ENCODE peak calls at places on chromosome 13, in five cellular contexts. U is colonic mucosa, X is fibroblast of lung, V is uterus, Y is adrenal gland. M is an unnamed sample.

GRCh38 chr13:96780105-96780504 is 214.2 kb downstream of the OXGR1 start:
- DNase-seq in V (no peak), U (no peak), Y (no peak), X (no peak), M (no peak)

GRCh38 chr13:38582133-38582532 is 104.7 kb upstream of the FREM2 start:
- DNase-seq in V (no peak), X (peak; percentile 44), U (peak; percentile 21), Y (no peak), M (no peak)

GRCh38 chr13:106133025-106133424 is 402.4 kb downstream of the EFNB2 start:
- DNase-seq in Y (no peak), U (no peak), X (peak; percentile 75), V (no peak), M (no peak)

GRCh38 chr13:97243915-97244820 is 22.0 kb downstream of the MBNL2 start:
- DNase-seq in X (no peak), Y (no peak), V (no peak), U (no peak), M (no peak)

GRCh38 chr13:43489168-43489730 is 297.5 kb downstream of the ENOX1 start:
- DNase-seq in V (peak; percentile 46), Y (no peak), U (peak; percentile 18), X (peak; percentile 60), M (no peak)

GRCh38 chr13:84776578-84776977 is 894.3 kb upstream of the SLITRK1 start:
- DNase-seq in U (no peak), Y (no peak), V (no peak), X (no peak), M (no peak)

GRCh38 chr13:95805921-95806320 is 129.0 kb downstream of the DNAJC3 start:
- DNase-seq in V (no peak), Y (no peak), U (no peak), X (no peak), M (no peak)

GRCh38 chr13:91347212-91347995 is at the start of gene MIR17HG:
- DNase-seq in X (peak; percentile 86), U (peak; percentile 94), Y (peak; percentile 90), V (peak; percentile 85), M (peak; percentile 84)

GRCh38 chr13:59750860-59751259 is 412.9 kb downstream of the DIAPH3 start:
- DNase-seq in U (no peak), V (no peak), Y (no peak), X (peak; percentile 76), M (no peak)

GRCh38 chr13:51425410-51426042 is 27.3 kb downstream of the INTS6 start:
- DNase-seq in X (peak; percentile 65), U (no peak), Y (no peak), V (no peak), M (no peak)

GRCh38 chr13:51432576-51432975 is 20.3 kb downstream of the INTS6 start:
- DNase-seq in V (no peak), Y (no peak), U (no peak), X (no peak), M (no peak)

GRCh38 chr13:51423766-51424165 is 29.1 kb downstream of the INTS6 start:
- DNase-seq in X (no peak), U (no peak), Y (no peak), V (no peak), M (no peak)

GRCh38 chr13:51422484-51422883 is 30.4 kb downstream of the INTS6 start:
- DNase-seq in V (no peak), U (no peak), Y (no peak), X (no peak), M (no peak)

DNA sequence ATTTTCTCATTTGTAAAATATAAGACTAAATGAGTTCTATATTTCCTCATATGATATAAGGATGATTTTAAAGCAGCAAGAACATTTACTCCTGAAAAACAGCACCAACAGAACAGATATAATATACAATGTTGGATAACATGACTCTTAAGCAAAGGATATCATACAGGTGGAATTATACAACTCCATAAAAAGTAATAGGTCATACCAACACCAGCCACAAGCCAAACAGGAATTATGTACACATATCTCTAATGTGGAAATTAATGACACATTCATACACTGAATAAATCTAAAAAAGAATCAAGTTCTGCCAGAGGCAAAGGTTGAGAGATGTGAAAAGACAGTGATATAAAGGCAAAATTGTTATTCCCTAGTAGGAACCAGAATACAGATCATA is 25.9 kb downstream of the INTS6 start:
- DNase-seq in Y (no peak), X (no peak), U (no peak), V (no peak), M (no peak)
- H3K4me1 ChIP-seq in Y (peaks cover 13% of the 10 kb centered on the region), X (no peaks in the 10 kb centered on the region), U (no peaks in the 10 kb centered on the region), V (no peaks in the 10 kb centered on the region), M (peaks cover 12% of the 10 kb centered on the region)

GRCh38 chr13:99620806-99621205 is 119.5 kb downstream of the TM9SF2 start:
- DNase-seq in U (no peak), X (no peak), Y (no peak), V (no peak), M (no peak)
- H3K4me3 ChIP-seq in U (no peak overlapping the region), X (no peak overlapping the region), Y (no peak overlapping the region), V (no peak overlapping the region), M (no peak overlapping the region)

GRCh38 chr13:102774210-102774560 is 599 bp upstream of the TEX30 start:
- DNase-seq in V (no peak), Y (no peak), U (no peak), X (no peak), M (no peak)

GRCh38 chr13:102777716-102778115 is 4.1 kb upstream of the TEX30 start:
- DNase-seq in V (no peak), X (no peak), U (no peak), Y (no peak), M (no peak)

GRCh38 chr13:102773441-102774209 is at the start of gene TEX30:
- DNase-seq in V (peak; percentile 84), Y (peak; percentile 85), X (peak; percentile 79), U (peak; percentile 83), M (peak; percentile 50)

GRCh38 chr13:102772042-102772425 is 1.6 kb downstream of the TEX30 start:
- DNase-seq in X (no peak), Y (no peak), U (no peak), V (no peak), M (no peak)

DNA sequence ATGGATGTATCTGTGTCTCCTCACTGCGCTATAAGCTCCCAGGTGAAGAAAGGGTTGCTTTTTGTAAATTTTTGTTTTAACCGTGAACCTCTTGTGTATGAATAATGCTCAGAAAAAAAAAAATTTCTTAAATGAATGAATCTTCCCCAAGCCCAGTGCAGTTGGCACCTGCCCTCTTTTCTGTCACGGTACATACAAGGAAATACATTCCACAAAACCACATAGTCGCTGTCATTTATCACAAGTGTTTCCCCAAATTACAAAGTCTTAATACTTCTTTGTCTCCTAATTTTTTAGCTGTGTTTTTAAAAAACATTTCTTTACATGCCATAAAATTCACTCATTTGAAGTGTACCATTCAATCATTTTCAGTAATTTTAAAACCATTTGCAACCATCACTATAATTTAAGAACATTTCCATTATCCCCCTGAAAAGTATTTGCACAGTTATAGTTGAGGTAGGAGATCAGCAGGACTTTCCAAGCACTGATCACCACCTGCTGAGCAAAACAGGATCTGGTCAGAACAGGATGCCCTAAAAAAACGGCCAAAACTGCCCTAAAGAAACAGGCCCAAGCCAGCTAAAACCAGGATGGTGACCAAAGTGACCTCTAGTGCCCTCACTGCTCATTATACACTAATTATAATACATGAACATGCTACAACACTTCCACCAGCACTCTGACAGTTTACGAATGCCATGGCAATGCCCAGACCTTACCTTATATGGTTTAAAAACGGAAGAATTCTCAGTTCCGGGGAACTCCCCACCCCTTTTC is 1.2 kb upstream of the TEX30 start:
- DNase-seq in Y (no peak), U (no peak), V (no peak), X (no peak), M (no peak)
- H3K27ac ChIP-seq in Y (no peak overlapping the region), U (no peak overlapping the region), V (no peak overlapping the region), X (no peak overlapping the region), M (no peak overlapping the region)

GRCh38 chr13:21043898-21044297 is 17.5 kb downstream of the LATS2 start:
- DNase-seq in X (peak; percentile 92), U (no peak), V (no peak), Y (peak; percentile 46), M (no peak)
- H3K4me1 ChIP-seq in X (peaks cover 13% of the 10 kb centered on the region), U (no peaks in the 10 kb centered on the region), V (peaks cover 8% of the 10 kb centered on the region), Y (peaks cover 28% of the 10 kb centered on the region), M (peaks cover 71% of the 10 kb centered on the region)

GRCh38 chr13:75226755-75227435 is 255.1 kb downstream of the TBC1D4 start:
- DNase-seq in Y (no peak), X (peak; percentile 88), U (no peak), V (no peak), M (no peak)
- H3K4me3 ChIP-seq in Y (no peak overlapping the region), X (no peak overlapping the region), U (no peak overlapping the region), V (no peak overlapping the region), M (no peak overlapping the region)

GRCh38 chr13:98267080-98267912 is 90.2 kb upstream of the RNF113B start:
- DNase-seq in V (no peak), Y (no peak), X (peak; percentile 82), U (peak; percentile 82), M (no peak)
- H3K27ac ChIP-seq in V (no peak overlapping the region), Y (no peak overlapping the region), X (peak overlapping the region; percentile 34), U (peak overlapping the region; percentile 51), M (no peak overlapping the region)

DNA sequence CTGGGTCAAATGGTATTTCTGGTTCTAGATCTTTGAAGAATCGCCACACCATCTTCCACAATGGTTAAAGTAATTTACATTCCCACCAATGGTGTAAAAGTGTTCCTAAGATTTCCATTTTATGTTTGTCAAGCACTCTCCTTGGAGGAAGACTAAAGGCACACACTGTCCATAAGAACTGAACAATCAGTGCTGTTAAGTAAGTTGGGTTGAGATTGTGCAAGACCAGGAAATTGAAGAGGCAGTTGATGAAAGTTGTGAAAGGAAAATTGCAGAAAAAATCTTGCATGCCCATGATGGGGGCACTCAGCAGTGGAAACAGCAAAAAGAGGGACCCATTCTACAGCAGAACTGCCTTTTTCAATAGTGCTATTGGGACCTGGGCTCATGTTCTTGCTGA is 323.6 kb downstream of the DLEU7 start:
- DNase-seq in X (no peak), V (no peak), Y (no peak), U (no peak), M (no peak)
- H3K4me1 ChIP-seq in X (peaks cover 7% of the 10 kb centered on the region), V (no peaks in the 10 kb centered on the region), Y (peaks cover 15% of the 10 kb centered on the region), U (no peaks in the 10 kb centered on the region), M (peaks cover 38% of the 10 kb centered on the region)

M was measured in gastrocnemius medialis.